ENCODE peak calls at places on chromosomes 3 and 15, in six cellular contexts. Y is Right ventricle myocardium superior; C is activated CD4-positive, CD25-positive, alpha-beta regulatory T cell treated with anti-CD3 and anti-CD28 coated beads, Interleukin-2, amount 50 U/mL, for 72 hours; K is iPS DF 6.9; J is endothelial cell; D is iris pigment epithelial cell. R is an unnamed sample.

GRCh38 chr3:146746190-146746589 is 141.0 kb upstream of the PLSCR5 start:
- DNase-seq in J (no peak), C (no peak), K (no peak), Y (no peak), D (peak), R (no peak)

GRCh38 chr3:53708001-53708621 is 138.1 kb downstream of the CHDH start:
- DNase-seq in K (no peak), J (no peak), C (no peak), D (no peak), Y (no peak), R (no peak)

GRCh38 chr15:77282333-77282732 is 137.6 kb downstream of the PEAK1 start:
- DNase-seq in Y (no peak), K (peak), C (no peak), J (no peak), D (peak), R (no peak)

GRCh38 chr3:139102606-139103005 is 57.9 kb upstream of the PRR23C start:
- DNase-seq in J (no peak), D (no peak), K (no peak), C (no peak), Y (no peak), R (no peak)

GRCh38 chr3:156017636-156018035 is 102.7 kb upstream of the KCNAB1 start:
- DNase-seq in Y (no peak), C (no peak), D (no peak), J (no peak), K (no peak), R (no peak)

GRCh38 chr15:64634020-64634419 is 141.4 kb downstream of the RBPMS2 start:
- DNase-seq in D (no peak), C (no peak), Y (no peak), K (no peak), J (peak), R (no peak)

GRCh38 chr3:129485681-129486056 is 42.8 kb upstream of the RHO start:
- DNase-seq in D (peak), C (no peak), Y (peak), J (no peak), K (no peak), R (no peak)

GRCh38 chr15:51450001-51450400 is 108.5 kb downstream of the GLDN start:
- DNase-seq in K (no peak), Y (no peak), D (peak), J (no peak), C (no peak), R (no peak)